ENCODE peak calls at places on chromosomes 4 and X, in ten cellular contexts. One of them, this sample, is unnamed.

GRCh38 chr4:145545538-145546224 is 64.0 kb downstream of the SMAD1 start:
- DNase-seq in NT2/D1: peak; percentile 3
- DNase-seq in endodermal cell: no peak
- DNase-seq in HCT116: peak; percentile 41
- DNase-seq in fibroblast of lung: peak; percentile 96
- DNase-seq in kidney: no peak
- DNase-seq in endothelial cell of umbilical vein: peak; percentile 100
- DNase-seq in neural progenitor cell: no peak
- DNase-seq in H9: no peak
- DNase-seq in mammary epithelial cell: peak; percentile 97
- DNase-seq in this sample: peak; percentile 85

GRCh38 chr4:145880355-145880960 is 58.2 kb downstream of the ZNF827 start:
- DNase-seq in endothelial cell of umbilical vein: no peak
- DNase-seq in endodermal cell: no peak
- DNase-seq in fibroblast of lung: no peak
- DNase-seq in HCT116: no peak
- DNase-seq in NT2/D1: no peak
- DNase-seq in kidney: no peak
- DNase-seq in mammary epithelial cell: no peak
- DNase-seq in H9: no peak
- DNase-seq in neural progenitor cell: no peak
- DNase-seq in this sample: peak; percentile 77

GRCh38 chr4:10690185-10690907 is 5.8 kb upstream of the CLNK start:
- DNase-seq in H9: no peak
- DNase-seq in mammary epithelial cell: no peak
- DNase-seq in HCT116: no peak
- DNase-seq in NT2/D1: no peak
- DNase-seq in neural progenitor cell: no peak
- DNase-seq in fibroblast of lung: no peak
- DNase-seq in kidney: no peak
- DNase-seq in endothelial cell of umbilical vein: no peak
- DNase-seq in endodermal cell: no peak
- DNase-seq in this sample: no peak

GRCh38 chrX:80879916-80880315 is 70.2 kb upstream of the BRWD3 start:
- DNase-seq in endothelial cell of umbilical vein: no peak
- DNase-seq in fibroblast of lung: no peak
- DNase-seq in mammary epithelial cell: peak; percentile 4
- DNase-seq in NT2/D1: no peak
- DNase-seq in neural progenitor cell: no peak
- DNase-seq in HCT116: no peak
- DNase-seq in endodermal cell: no peak
- DNase-seq in H9: no peak
- DNase-seq in kidney: no peak
- DNase-seq in this sample: no peak

GRCh38 chr4:105923507-105924238 is 28.4 kb downstream of the NPNT start:
- DNase-seq in endothelial cell of umbilical vein: no peak
- DNase-seq in mammary epithelial cell: peak; percentile 14
- DNase-seq in NT2/D1: no peak
- DNase-seq in neural progenitor cell: peak; percentile 11
- DNase-seq in kidney: no peak
- DNase-seq in fibroblast of lung: peak; percentile 59
- DNase-seq in H9: no peak
- DNase-seq in HCT116: peak; percentile 54
- DNase-seq in endodermal cell: no peak
- DNase-seq in this sample: peak; percentile 30

GRCh38 chr4:38531126-38531737 is 132.8 kb upstream of the KLF3 start:
- DNase-seq in NT2/D1: no peak
- DNase-seq in endothelial cell of umbilical vein: no peak
- DNase-seq in H9: no peak
- DNase-seq in kidney: no peak
- DNase-seq in neural progenitor cell: peak; percentile 45
- DNase-seq in HCT116: no peak
- DNase-seq in endodermal cell: no peak
- DNase-seq in mammary epithelial cell: no peak
- DNase-seq in fibroblast of lung: peak; percentile 24
- DNase-seq in this sample: no peak

GRCh38 chrX:24577091-24577490 is 70.1 kb downstream of the PCYT1B start:
- DNase-seq in NT2/D1: no peak
- DNase-seq in endothelial cell of umbilical vein: no peak
- DNase-seq in HCT116: no peak
- DNase-seq in endodermal cell: no peak
- DNase-seq in H9: no peak
- DNase-seq in neural progenitor cell: no peak
- DNase-seq in kidney: no peak
- DNase-seq in fibroblast of lung: no peak
- DNase-seq in mammary epithelial cell: no peak
- DNase-seq in this sample: no peak

GRCh38 chr4:125105561-125105960 is 209.2 kb upstream of the FAT4 start:
- DNase-seq in fibroblast of lung: peak; percentile 63
- DNase-seq in kidney: no peak
- DNase-seq in neural progenitor cell: no peak
- DNase-seq in endodermal cell: no peak
- DNase-seq in mammary epithelial cell: no peak
- DNase-seq in NT2/D1: no peak
- DNase-seq in endothelial cell of umbilical vein: no peak
- DNase-seq in H9: no peak
- DNase-seq in HCT116: no peak
- DNase-seq in this sample: no peak

GRCh38 chr4:96543346-96543745 is 703.5 kb downstream of the PDHA2 start:
- DNase-seq in endodermal cell: no peak
- DNase-seq in fibroblast of lung: no peak
- DNase-seq in HCT116: no peak
- DNase-seq in endothelial cell of umbilical vein: no peak
- DNase-seq in kidney: no peak
- DNase-seq in mammary epithelial cell: no peak
- DNase-seq in NT2/D1: no peak
- DNase-seq in neural progenitor cell: no peak
- DNase-seq in H9: no peak
- DNase-seq in this sample: no peak

GRCh38 chr4:147360301-147360700 is 120.6 kb upstream of the EDNRA start:
- DNase-seq in endodermal cell: no peak
- DNase-seq in H9: no peak
- DNase-seq in neural progenitor cell: no peak
- DNase-seq in mammary epithelial cell: peak; percentile 74
- DNase-seq in endothelial cell of umbilical vein: no peak
- DNase-seq in fibroblast of lung: peak; percentile 94
- DNase-seq in NT2/D1: no peak
- DNase-seq in HCT116: no peak
- DNase-seq in kidney: no peak
- DNase-seq in this sample: no peak

GRCh38 chr4:142567199-142567598 is 278.9 kb downstream of the INPP4B start:
- DNase-seq in endothelial cell of umbilical vein: no peak
- DNase-seq in NT2/D1: no peak
- DNase-seq in fibroblast of lung: no peak
- DNase-seq in mammary epithelial cell: no peak
- DNase-seq in H9: peak; percentile 57
- DNase-seq in neural progenitor cell: peak; percentile 88
- DNase-seq in kidney: no peak
- DNase-seq in HCT116: peak; percentile 51
- DNase-seq in endodermal cell: peak; percentile 72
- DNase-seq in this sample: no peak

GRCh38 chr4:158903472-158904043 is 134.7 kb downstream of the FNIP2 start:
- DNase-seq in HCT116: no peak
- DNase-seq in endothelial cell of umbilical vein: no peak
- DNase-seq in mammary epithelial cell: no peak
- DNase-seq in neural progenitor cell: no peak
- DNase-seq in kidney: no peak
- DNase-seq in fibroblast of lung: no peak
- DNase-seq in H9: no peak
- DNase-seq in NT2/D1: no peak
- DNase-seq in endodermal cell: no peak
- DNase-seq in this sample: no peak

GRCh38 chrX:122582280-122582679 is 601.8 kb upstream of the GRIA3 start:
- DNase-seq in HCT116: no peak
- DNase-seq in H9: no peak
- DNase-seq in fibroblast of lung: no peak
- DNase-seq in neural progenitor cell: no peak
- DNase-seq in mammary epithelial cell: peak; percentile 86
- DNase-seq in kidney: no peak
- DNase-seq in endodermal cell: no peak
- DNase-seq in NT2/D1: no peak
- DNase-seq in endothelial cell of umbilical vein: no peak
- DNase-seq in this sample: no peak

GRCh38 chr4:57191523-57192034 is 81.4 kb upstream of the IGFBP7 start:
- DNase-seq in H9: peak; percentile 86
- DNase-seq in HCT116: no peak
- DNase-seq in mammary epithelial cell: no peak
- DNase-seq in kidney: no peak
- DNase-seq in endothelial cell of umbilical vein: peak; percentile 37
- DNase-seq in NT2/D1: peak; percentile 52
- DNase-seq in neural progenitor cell: no peak
- DNase-seq in fibroblast of lung: peak; percentile 3
- DNase-seq in endodermal cell: peak; percentile 80
- DNase-seq in this sample: no peak

GRCh38 chr4:5399790-5400421 is 308.5 kb downstream of the EVC2 start:
- DNase-seq in NT2/D1: peak; percentile 36
- DNase-seq in endothelial cell of umbilical vein: peak; percentile 25
- DNase-seq in mammary epithelial cell: no peak
- DNase-seq in neural progenitor cell: peak; percentile 70
- DNase-seq in HCT116: peak; percentile 8
- DNase-seq in H9: peak; percentile 55
- DNase-seq in fibroblast of lung: peak; percentile 40
- DNase-seq in kidney: no peak
- DNase-seq in endodermal cell: peak; percentile 78
- DNase-seq in this sample: no peak

GRCh38 chr4:169912996-169913395 is 113.2 kb downstream of the MFAP3L start:
- DNase-seq in neural progenitor cell: no peak
- DNase-seq in endodermal cell: no peak
- DNase-seq in endothelial cell of umbilical vein: no peak
- DNase-seq in HCT116: no peak
- DNase-seq in mammary epithelial cell: no peak
- DNase-seq in H9: no peak
- DNase-seq in fibroblast of lung: no peak
- DNase-seq in kidney: no peak
- DNase-seq in NT2/D1: no peak
- DNase-seq in this sample: no peak

GRCh38 chr4:76637704-76638361 is 202.8 kb downstream of the SHROOM3 start:
- DNase-seq in endodermal cell: no peak
- DNase-seq in fibroblast of lung: no peak
- DNase-seq in mammary epithelial cell: peak; percentile 86
- DNase-seq in neural progenitor cell: no peak
- DNase-seq in kidney: no peak
- DNase-seq in HCT116: peak; percentile 35
- DNase-seq in NT2/D1: no peak
- DNase-seq in endothelial cell of umbilical vein: no peak
- DNase-seq in H9: no peak
- DNase-seq in this sample: no peak

GRCh38 chrX:15915959-15916703 is 61.5 kb upstream of the AP1S2 start:
- DNase-seq in HCT116: no peak
- DNase-seq in endodermal cell: no peak
- DNase-seq in kidney: no peak
- DNase-seq in neural progenitor cell: no peak
- DNase-seq in H9: no peak
- DNase-seq in mammary epithelial cell: no peak
- DNase-seq in NT2/D1: no peak
- DNase-seq in endothelial cell of umbilical vein: no peak
- DNase-seq in fibroblast of lung: no peak
- DNase-seq in this sample: no peak

DNA sequence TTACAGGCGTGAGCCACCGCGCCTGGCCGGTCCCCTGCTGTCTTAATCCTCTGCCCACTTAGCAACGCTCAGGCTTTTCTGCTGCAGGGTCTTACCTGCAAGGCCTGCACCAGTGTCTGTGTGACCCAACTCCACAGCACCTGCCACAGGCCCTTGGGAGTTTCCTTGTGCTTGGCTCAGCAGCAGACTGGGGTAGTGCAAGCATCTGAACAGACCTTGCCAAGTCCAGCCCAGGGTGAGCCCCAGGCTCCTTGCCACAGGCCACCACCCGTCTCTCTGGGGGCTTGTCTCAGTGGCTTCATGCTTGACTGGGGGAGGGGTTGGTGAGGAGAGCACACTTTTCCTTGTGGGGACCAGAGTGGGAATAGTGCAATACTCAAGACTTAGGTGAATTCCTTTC is 87.0 kb downstream of the FAM193A start:
- DNase-seq in H9: no peak
- DNase-seq in endodermal cell: no peak
- DNase-seq in kidney: no peak
- DNase-seq in fibroblast of lung: no peak
- DNase-seq in neural progenitor cell: no peak
- DNase-seq in endothelial cell of umbilical vein: no peak
- DNase-seq in mammary epithelial cell: no peak
- DNase-seq in HCT116: no peak
- DNase-seq in NT2/D1: no peak
- DNase-seq in this sample: no peak
- H3K9ac ChIP-seq in H9: no peak overlapping the region
- H3K9ac ChIP-seq in endodermal cell: no peak overlapping the region
- H3K9ac ChIP-seq in kidney: no peak overlapping the region
- H3K9ac ChIP-seq in fibroblast of lung: no peak overlapping the region
- H3K9ac ChIP-seq in neural progenitor cell: no peak overlapping the region
- H3K9ac ChIP-seq in endothelial cell of umbilical vein: no peak overlapping the region
- H3K9ac ChIP-seq in mammary epithelial cell: no peak overlapping the region
- H3K9ac ChIP-seq in HCT116: no peak overlapping the region
- H3K9ac ChIP-seq in NT2/D1: no peak overlapping the region
- H3K9ac ChIP-seq in this sample: no peak overlapping the region

GRCh38 chr4:108037884-108038283 is 48.2 kb downstream of the HADH start:
- DNase-seq in endothelial cell of umbilical vein: no peak
- DNase-seq in mammary epithelial cell: no peak
- DNase-seq in fibroblast of lung: no peak
- DNase-seq in endodermal cell: no peak
- DNase-seq in kidney: no peak
- DNase-seq in H9: no peak
- DNase-seq in NT2/D1: no peak
- DNase-seq in HCT116: no peak
- DNase-seq in neural progenitor cell: no peak
- DNase-seq in this sample: no peak
- H3K4me1 ChIP-seq in endothelial cell of umbilical vein: no peaks in the 10 kb centered on the region
- H3K4me1 ChIP-seq in mammary epithelial cell: no peaks in the 10 kb centered on the region
- H3K4me1 ChIP-seq in fibroblast of lung: no peaks in the 10 kb centered on the region
- H3K4me1 ChIP-seq in endodermal cell: no peaks in the 10 kb centered on the region
- H3K4me1 ChIP-seq in kidney: no peaks in the 10 kb centered on the region
- H3K4me1 ChIP-seq in H9: no peaks in the 10 kb centered on the region
- H3K4me1 ChIP-seq in NT2/D1: no peaks in the 10 kb centered on the region
- H3K4me1 ChIP-seq in HCT116: no peaks in the 10 kb centered on the region
- H3K4me1 ChIP-seq in neural progenitor cell: peaks cover under 1% of the 10 kb centered on the region
- H3K4me1 ChIP-seq in this sample: no peaks in the 10 kb centered on the region

GRCh38 chrX:13742397-13743176 is 8.0 kb downstream of the OFD1 start:
- DNase-seq in endothelial cell of umbilical vein: no peak
- DNase-seq in mammary epithelial cell: no peak
- DNase-seq in HCT116: no peak
- DNase-seq in NT2/D1: no peak
- DNase-seq in H9: no peak
- DNase-seq in kidney: no peak
- DNase-seq in fibroblast of lung: no peak
- DNase-seq in endodermal cell: no peak
- DNase-seq in neural progenitor cell: no peak
- DNase-seq in this sample: no peak
- H3K9ac ChIP-seq in endothelial cell of umbilical vein: no peak overlapping the region
- H3K9ac ChIP-seq in mammary epithelial cell: no peak overlapping the region
- H3K9ac ChIP-seq in HCT116: no peak overlapping the region
- H3K9ac ChIP-seq in NT2/D1: no peak overlapping the region
- H3K9ac ChIP-seq in H9: peak overlapping the region; percentile 23
- H3K9ac ChIP-seq in kidney: no peak overlapping the region
- H3K9ac ChIP-seq in fibroblast of lung: no peak overlapping the region
- H3K9ac ChIP-seq in endodermal cell: no peak overlapping the region
- H3K9ac ChIP-seq in neural progenitor cell: no peak overlapping the region
- H3K9ac ChIP-seq in this sample: no peak overlapping the region

DNA sequence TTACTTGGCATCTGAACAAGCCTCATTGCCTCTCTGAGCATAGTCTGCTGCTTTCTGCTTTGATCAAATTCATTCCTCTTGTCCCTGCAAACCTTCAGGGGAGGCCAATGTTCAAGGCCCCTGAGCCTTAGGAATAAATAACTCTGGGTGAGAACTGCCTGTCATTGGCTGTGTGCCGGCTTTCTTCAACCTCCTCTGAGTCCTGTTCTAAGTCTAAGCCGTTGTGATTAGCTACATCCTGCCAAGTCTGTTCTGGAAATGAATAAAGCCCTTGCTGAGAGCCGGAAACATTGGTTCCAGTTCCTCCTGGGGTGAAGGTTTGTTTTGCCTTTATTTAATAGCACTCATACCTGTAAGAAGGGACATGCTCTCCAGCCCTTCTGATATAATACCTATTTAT is 13.8 kb downstream of the RNF4 start:
- DNase-seq in mammary epithelial cell: no peak
- DNase-seq in kidney: peak; percentile 59
- DNase-seq in H9: no peak
- DNase-seq in endodermal cell: no peak
- DNase-seq in NT2/D1: no peak
- DNase-seq in endothelial cell of umbilical vein: peak; percentile 68
- DNase-seq in HCT116: no peak
- DNase-seq in fibroblast of lung: peak; percentile 48
- DNase-seq in neural progenitor cell: no peak
- DNase-seq in this sample: no peak
- H3K4me1 ChIP-seq in mammary epithelial cell: peaks cover 3% of the 10 kb centered on the region
- H3K4me1 ChIP-seq in kidney: peaks cover 43% of the 10 kb centered on the region
- H3K4me1 ChIP-seq in H9: peaks cover 2% of the 10 kb centered on the region
- H3K4me1 ChIP-seq in endodermal cell: no peaks in the 10 kb centered on the region
- H3K4me1 ChIP-seq in NT2/D1: peaks cover 24% of the 10 kb centered on the region
- H3K4me1 ChIP-seq in endothelial cell of umbilical vein: peaks cover 31% of the 10 kb centered on the region
- H3K4me1 ChIP-seq in HCT116: no peaks in the 10 kb centered on the region
- H3K4me1 ChIP-seq in fibroblast of lung: no peaks in the 10 kb centered on the region
- H3K4me1 ChIP-seq in neural progenitor cell: peaks cover 32% of the 10 kb centered on the region
- H3K4me1 ChIP-seq in this sample: no peaks in the 10 kb centered on the region